ENCODE peak calls at places on chromosomes 7 and 10, in four cellular contexts. S, F, N and J are unnamed samples.

GRCh38 chr7:108135446-108136190 is 5.5 kb upstream of the LAMB4 start:
- DNase-seq in S (no peak), F (no peak), N (no peak), J (no peak)

GRCh38 chr7:78578701-78579100 is 780.1 kb downstream of the PHTF2 start:
- DNase-seq in S (no peak), F (no peak), N (no peak), J (no peak)

GRCh38 chr7:29642494-29643155 is 79.0 kb downstream of the PRR15 start:
- DNase-seq in S (no peak), F (no peak), N (no peak), J (peak; percentile 4)

GRCh38 chr7:131039355-131039762 is 288.3 kb upstream of the MKLN1 start:
- DNase-seq in S (no peak), F (no peak), N (no peak), J (no peak)

GRCh38 chr7:21912305-21912704 is 33.4 kb downstream of the CDCA7L start:
- DNase-seq in S (no peak), F (no peak), N (peak; percentile 66), J (peak; percentile 29)

GRCh38 chr7:38368191-38368605 is 94.8 kb upstream of the TARP start:
- DNase-seq in S (peak; percentile 69), F (peak; percentile 75), N (peak; percentile 65), J (peak; percentile 55)

GRCh38 chr10:44292390-44293002 is 92.4 kb downstream of the CXCL12 start:
- DNase-seq in S (no peak), F (no peak), N (no peak), J (no peak)

GRCh38 chr7:68729361-68729760 is 868.9 kb upstream of the AUTS2 start:
- DNase-seq in S (no peak), F (no peak), N (no peak), J (no peak)

GRCh38 chr7:117929217-117929616 is 56.0 kb upstream of the CTTNBP2 start:
- DNase-seq in S (no peak), F (no peak), N (no peak), J (no peak)

GRCh38 chr10:35194471-35194870 is 67.8 kb downstream of the CREM start:
- DNase-seq in S (no peak), F (no peak), N (peak; percentile 34), J (no peak)

GRCh38 chr10:93589648-93590562 is 11.1 kb downstream of the RBP4 start:
- DNase-seq in S (no peak), F (no peak), N (no peak), J (no peak)

GRCh38 chr10:96034625-96035024 is 8.8 kb upstream of the CCNJ start:
- DNase-seq in S (no peak), F (no peak), N (no peak), J (no peak)

GRCh38 chr7:39321909-39322498 is 244.2 kb upstream of the YAE1 start:
- DNase-seq in S (no peak), F (no peak), N (no peak), J (no peak)

GRCh38 chr7:128893251-128894100 is 17.0 kb downstream of the KCP start:
- DNase-seq in S (no peak), F (no peak), N (no peak), J (no peak)

GRCh38 chr10:59524373-59524772 is 162.0 kb upstream of the FAM13C start:
- DNase-seq in S (no peak), F (no peak), N (no peak), J (no peak)